ENCODE peak calls at places on chromosomes 4 and X, in seven cellular contexts. One of them, this sample, is unnamed. For H3K4me1, the result is how much of the 10 kb centered on the place peaks cover.

GRCh38 chr4:166143227-166143626 is 270.2 kb downstream of the TLL1 start:
- DNase-seq in sigmoid colon: no peak
- DNase-seq in effector memory CD4-positive, alpha-beta T cell: no peak
- DNase-seq in CD8-positive, alpha-beta T cell: no peak
- DNase-seq in heart right ventricle: no peak
- DNase-seq in PC-9: no peak
- DNase-seq in HCT116: no peak
- DNase-seq in this sample: no peak

GRCh38 chr4:2266181-2266580 is 4.3 kb upstream of the MXD4 start:
- DNase-seq in sigmoid colon: peak
- DNase-seq in effector memory CD4-positive, alpha-beta T cell: no peak
- DNase-seq in CD8-positive, alpha-beta T cell: no peak
- DNase-seq in heart right ventricle: peak
- DNase-seq in PC-9: no peak
- DNase-seq in HCT116: no peak
- DNase-seq in this sample: peak

GRCh38 chrX:10310502-10310901 is 153.7 kb downstream of the CLCN4 start:
- DNase-seq in sigmoid colon: no peak
- DNase-seq in effector memory CD4-positive, alpha-beta T cell: no peak
- DNase-seq in CD8-positive, alpha-beta T cell: no peak
- DNase-seq in heart right ventricle: no peak
- DNase-seq in PC-9: no peak
- DNase-seq in HCT116: no peak
- DNase-seq in this sample: peak

GRCh38 chr4:145804134-145804533 is 124.2 kb downstream of the C4orf51 start:
- DNase-seq in sigmoid colon: no peak
- DNase-seq in effector memory CD4-positive, alpha-beta T cell: no peak
- DNase-seq in CD8-positive, alpha-beta T cell: no peak
- DNase-seq in heart right ventricle: peak
- DNase-seq in PC-9: no peak
- DNase-seq in HCT116: no peak
- DNase-seq in this sample: peak

GRCh38 chr4:45662996-45663395 is 460.9 kb downstream of the GABRG1 start:
- DNase-seq in sigmoid colon: no peak
- DNase-seq in effector memory CD4-positive, alpha-beta T cell: no peak
- DNase-seq in CD8-positive, alpha-beta T cell: no peak
- DNase-seq in heart right ventricle: peak
- DNase-seq in PC-9: peak
- DNase-seq in HCT116: no peak
- DNase-seq in this sample: peak

GRCh38 chr4:37538931-37539330 is 147.2 kb downstream of the RELL1 start:
- DNase-seq in sigmoid colon: no peak
- DNase-seq in effector memory CD4-positive, alpha-beta T cell: no peak
- DNase-seq in CD8-positive, alpha-beta T cell: no peak
- DNase-seq in heart right ventricle: no peak
- DNase-seq in PC-9: no peak
- DNase-seq in HCT116: no peak
- DNase-seq in this sample: no peak

GRCh38 chr4:742742-743311 is 37.2 kb downstream of the PCGF3 start:
- DNase-seq in sigmoid colon: peak
- DNase-seq in effector memory CD4-positive, alpha-beta T cell: peak
- DNase-seq in CD8-positive, alpha-beta T cell: peak
- DNase-seq in heart right ventricle: peak
- DNase-seq in PC-9: peak
- DNase-seq in HCT116: peak
- DNase-seq in this sample: peak

GRCh38 chrX:152824841-152825374 is 5.6 kb downstream of the CETN2 start:
- DNase-seq in sigmoid colon: no peak
- DNase-seq in effector memory CD4-positive, alpha-beta T cell: no peak
- DNase-seq in CD8-positive, alpha-beta T cell: no peak
- DNase-seq in heart right ventricle: no peak
- DNase-seq in PC-9: no peak
- DNase-seq in HCT116: no peak
- DNase-seq in this sample: no peak

GRCh38 chrX:45824471-45824870 is 623.8 kb upstream of the DIPK2B start:
- DNase-seq in sigmoid colon: no peak
- DNase-seq in effector memory CD4-positive, alpha-beta T cell: no peak
- DNase-seq in CD8-positive, alpha-beta T cell: peak
- DNase-seq in heart right ventricle: no peak
- DNase-seq in PC-9: peak
- DNase-seq in HCT116: peak
- DNase-seq in this sample: no peak

GRCh38 chr4:40525811-40526598 is 103.7 kb downstream of the RBM47 start:
- DNase-seq in sigmoid colon: no peak
- DNase-seq in effector memory CD4-positive, alpha-beta T cell: no peak
- DNase-seq in CD8-positive, alpha-beta T cell: no peak
- DNase-seq in heart right ventricle: peak
- DNase-seq in PC-9: peak
- DNase-seq in HCT116: peak
- DNase-seq in this sample: peak

GRCh38 chr4:4849106-4849505 is 10.4 kb upstream of the MSX1 start:
- DNase-seq in sigmoid colon: peak
- DNase-seq in effector memory CD4-positive, alpha-beta T cell: no peak
- DNase-seq in CD8-positive, alpha-beta T cell: no peak
- DNase-seq in heart right ventricle: no peak
- DNase-seq in PC-9: no peak
- DNase-seq in HCT116: no peak
- DNase-seq in this sample: no peak

GRCh38 chr4:78781925-78782324 is 5.8 kb downstream of the BMP2K start:
- DNase-seq in sigmoid colon: no peak
- DNase-seq in effector memory CD4-positive, alpha-beta T cell: no peak
- DNase-seq in CD8-positive, alpha-beta T cell: no peak
- DNase-seq in heart right ventricle: no peak
- DNase-seq in PC-9: no peak
- DNase-seq in HCT116: no peak
- DNase-seq in this sample: no peak
- H3K4me1 ChIP-seq in sigmoid colon: under half
- H3K4me1 ChIP-seq in effector memory CD4-positive, alpha-beta T cell: under half
- H3K4me1 ChIP-seq in CD8-positive, alpha-beta T cell: under half
- H3K4me1 ChIP-seq in heart right ventricle: under half
- H3K4me1 ChIP-seq in PC-9: under half
- H3K4me1 ChIP-seq in HCT116: under half
- H3K4me1 ChIP-seq in this sample: under half

GRCh38 chr4:56051049-56051709 is 102.4 kb downstream of the CEP135 start:
- DNase-seq in sigmoid colon: no peak
- DNase-seq in effector memory CD4-positive, alpha-beta T cell: no peak
- DNase-seq in CD8-positive, alpha-beta T cell: no peak
- DNase-seq in heart right ventricle: no peak
- DNase-seq in PC-9: no peak
- DNase-seq in HCT116: no peak
- DNase-seq in this sample: no peak

GRCh38 chr4:56049428-56050212 is 100.9 kb downstream of the CEP135 start:
- DNase-seq in sigmoid colon: no peak
- DNase-seq in effector memory CD4-positive, alpha-beta T cell: no peak
- DNase-seq in CD8-positive, alpha-beta T cell: no peak
- DNase-seq in heart right ventricle: no peak
- DNase-seq in PC-9: peak
- DNase-seq in HCT116: peak
- DNase-seq in this sample: no peak

GRCh38 chr4:56050584-56050983 is 101.8 kb downstream of the CEP135 start:
- DNase-seq in sigmoid colon: no peak
- DNase-seq in effector memory CD4-positive, alpha-beta T cell: no peak
- DNase-seq in CD8-positive, alpha-beta T cell: no peak
- DNase-seq in heart right ventricle: no peak
- DNase-seq in PC-9: no peak
- DNase-seq in HCT116: no peak
- DNase-seq in this sample: no peak

GRCh38 chr4:56052966-56053365 is 104.2 kb downstream of the CEP135 start:
- DNase-seq in sigmoid colon: no peak
- DNase-seq in effector memory CD4-positive, alpha-beta T cell: no peak
- DNase-seq in CD8-positive, alpha-beta T cell: no peak
- DNase-seq in heart right ventricle: no peak
- DNase-seq in PC-9: no peak
- DNase-seq in HCT116: no peak
- DNase-seq in this sample: no peak

GRCh38 chr4:56051710-56052075 is 102.9 kb downstream of the CEP135 start:
- DNase-seq in sigmoid colon: no peak
- DNase-seq in effector memory CD4-positive, alpha-beta T cell: no peak
- DNase-seq in CD8-positive, alpha-beta T cell: no peak
- DNase-seq in heart right ventricle: no peak
- DNase-seq in PC-9: no peak
- DNase-seq in HCT116: no peak
- DNase-seq in this sample: no peak
- H3K4me1 ChIP-seq in sigmoid colon: under half
- H3K4me1 ChIP-seq in effector memory CD4-positive, alpha-beta T cell: under half
- H3K4me1 ChIP-seq in CD8-positive, alpha-beta T cell: under half
- H3K4me1 ChIP-seq in heart right ventricle: under half
- H3K4me1 ChIP-seq in PC-9: under half
- H3K4me1 ChIP-seq in HCT116: under half
- H3K4me1 ChIP-seq in this sample: under half

GRCh38 chrX:28625223-28625622 is 38.0 kb downstream of the IL1RAPL1 start:
- DNase-seq in sigmoid colon: no peak
- DNase-seq in effector memory CD4-positive, alpha-beta T cell: no peak
- DNase-seq in CD8-positive, alpha-beta T cell: no peak
- DNase-seq in heart right ventricle: no peak
- DNase-seq in PC-9: no peak
- DNase-seq in HCT116: no peak
- DNase-seq in this sample: no peak
- H3K4me1 ChIP-seq in sigmoid colon: under half
- H3K4me1 ChIP-seq in effector memory CD4-positive, alpha-beta T cell: under half
- H3K4me1 ChIP-seq in CD8-positive, alpha-beta T cell: under half
- H3K4me1 ChIP-seq in heart right ventricle: under half
- H3K4me1 ChIP-seq in PC-9: under half
- H3K4me1 ChIP-seq in HCT116: under half
- H3K4me1 ChIP-seq in this sample: under half

GRCh38 chrX:17592117-17592516 is 145.2 kb upstream of the SCML1 start:
- DNase-seq in sigmoid colon: no peak
- DNase-seq in effector memory CD4-positive, alpha-beta T cell: no peak
- DNase-seq in CD8-positive, alpha-beta T cell: no peak
- DNase-seq in heart right ventricle: no peak
- DNase-seq in PC-9: no peak
- DNase-seq in HCT116: no peak
- DNase-seq in this sample: no peak

GRCh38 chrX:17591741-17592110 is 145.6 kb upstream of the SCML1 start:
- DNase-seq in sigmoid colon: no peak
- DNase-seq in effector memory CD4-positive, alpha-beta T cell: no peak
- DNase-seq in CD8-positive, alpha-beta T cell: no peak
- DNase-seq in heart right ventricle: no peak
- DNase-seq in PC-9: no peak
- DNase-seq in HCT116: no peak
- DNase-seq in this sample: no peak

GRCh38 chrX:17588303-17588702 is 149.0 kb upstream of the SCML1 start:
- DNase-seq in sigmoid colon: no peak
- DNase-seq in effector memory CD4-positive, alpha-beta T cell: no peak
- DNase-seq in CD8-positive, alpha-beta T cell: no peak
- DNase-seq in heart right ventricle: no peak
- DNase-seq in PC-9: no peak
- DNase-seq in HCT116: no peak
- DNase-seq in this sample: no peak

GRCh38 chrX:17587352-17587751 is 149.9 kb upstream of the SCML1 start:
- DNase-seq in sigmoid colon: no peak
- DNase-seq in effector memory CD4-positive, alpha-beta T cell: no peak
- DNase-seq in CD8-positive, alpha-beta T cell: no peak
- DNase-seq in heart right ventricle: no peak
- DNase-seq in PC-9: no peak
- DNase-seq in HCT116: no peak
- DNase-seq in this sample: no peak

DNA sequence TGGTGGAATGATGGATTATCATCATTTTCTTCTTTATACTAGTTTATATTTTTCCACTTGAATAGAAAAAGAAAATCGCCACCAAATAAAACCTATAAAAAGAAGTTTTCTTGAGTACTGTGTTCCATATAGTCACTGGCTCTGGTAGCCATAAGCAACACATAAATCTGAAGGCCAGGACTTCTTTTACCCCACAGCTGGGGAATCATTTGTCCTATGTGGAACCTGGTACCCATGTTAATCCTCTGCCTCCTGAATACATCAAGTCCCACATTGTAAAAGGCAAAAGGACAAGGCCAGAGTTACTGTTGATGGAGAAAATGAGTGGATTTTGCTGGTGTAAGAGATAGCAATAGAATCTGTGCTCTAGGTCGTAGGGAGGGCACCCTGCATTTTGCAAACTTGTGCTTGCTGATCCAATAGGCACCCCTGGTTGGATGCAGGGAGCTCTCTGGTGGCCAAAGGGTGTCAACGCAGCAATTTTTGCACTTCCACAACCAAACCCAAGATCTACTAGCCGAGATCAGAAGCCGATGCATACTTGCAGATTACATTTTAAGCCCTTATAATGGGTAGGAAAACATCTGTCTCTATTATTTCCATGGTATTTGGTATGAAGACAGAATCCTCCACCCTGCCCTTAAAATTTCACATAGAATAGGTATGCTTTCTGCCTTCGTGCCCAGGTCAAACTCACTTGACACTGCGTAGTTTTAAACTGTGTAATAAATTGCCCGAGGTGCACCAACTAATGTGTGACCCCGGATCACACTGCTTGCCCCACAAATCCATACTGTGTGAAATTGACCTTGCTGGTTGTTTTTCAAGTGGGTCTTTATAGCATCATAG is 146.2 kb upstream of the SCML1 start:
- DNase-seq in sigmoid colon: peak
- DNase-seq in effector memory CD4-positive, alpha-beta T cell: no peak
- DNase-seq in CD8-positive, alpha-beta T cell: peak
- DNase-seq in heart right ventricle: peak
- DNase-seq in PC-9: peak
- DNase-seq in HCT116: peak
- DNase-seq in this sample: peak
- H3K4me1 ChIP-seq in sigmoid colon: under half
- H3K4me1 ChIP-seq in effector memory CD4-positive, alpha-beta T cell: under half
- H3K4me1 ChIP-seq in CD8-positive, alpha-beta T cell: under half
- H3K4me1 ChIP-seq in heart right ventricle: under half
- H3K4me1 ChIP-seq in PC-9: half or more
- H3K4me1 ChIP-seq in HCT116: under half
- H3K4me1 ChIP-seq in this sample: under half

This sample was measured in body of pancreas.